ENCODE peak calls at places on chromosomes 2 and 18, in six cellular contexts. V is stimulated activated CD8-positive, alpha-beta memory T cell treated with anti-CD3 and anti-CD28 coated beads, Interleukin-4, amount 100 ng/mL, for 48 hours; F is fibroblast of pulmonary artery; O is hypothalamus; J is ACHN; Y is iPS-NIHi11. B is an unnamed sample.

GRCh38 chr2:128451084-128451483 is 132.4 kb upstream of the HS6ST1 start:
- DNase-seq in O (no peak), V (no peak), F (no peak), Y (no peak), J (no peak), B (no peak)

GRCh38 chr2:171317492-171318125 is 116.2 kb downstream of the METTL8 start:
- DNase-seq in V (no peak), F (no peak), Y (no peak), J (no peak), O (no peak), B (no peak)

GRCh38 chr2:160208662-160209229 is 8.7 kb upstream of the ITGB6 start:
- DNase-seq in J (peak), O (no peak), Y (no peak), F (no peak), V (no peak), B (no peak)

GRCh38 chr18:22822024-22822423 is 111.1 kb upstream of the RBBP8 start:
- DNase-seq in Y (peak), O (no peak), F (peak), V (no peak), J (peak), B (peak)

GRCh38 chr2:233139875-233140585 is 79.9 kb downstream of the INPP5D start:
- DNase-seq in Y (no peak), J (no peak), F (no peak), V (no peak), O (no peak), B (no peak)

GRCh38 chr2:46803911-46804670 is 111.5 kb downstream of the MCFD2 start:
- DNase-seq in Y (no peak), J (no peak), F (peak), O (no peak), V (peak), B (no peak)

GRCh38 chr2:235494716-235495372 is 1.0 kb downstream of the AGAP1 start:
- DNase-seq in J (peak), Y (peak), V (no peak), F (peak), O (no peak), B (peak)

GRCh38 chr2:160970052-160970846 is 190.0 kb upstream of the TANK start:
- DNase-seq in V (no peak), F (peak), O (no peak), J (peak), Y (peak), B (peak)

GRCh38 chr2:139386401-139386800 is 606.2 kb upstream of the NXPH2 start:
- DNase-seq in O (no peak), V (no peak), Y (no peak), F (no peak), J (no peak), B (no peak)

GRCh38 chr2:168620554-168620953 is 164.5 kb downstream of the CERS6 start:
- DNase-seq in Y (no peak), J (no peak), F (no peak), V (no peak), O (no peak), B (no peak)

GRCh38 chr2:165804719-165805118 is 10.7 kb upstream of the GALNT3 start:
- DNase-seq in Y (no peak), F (no peak), J (no peak), O (no peak), V (no peak), B (no peak)

GRCh38 chr2:31138037-31138962 is at the start of gene GALNT14:
- DNase-seq in Y (peak), F (peak), J (peak), V (peak), O (peak), B (peak)

GRCh38 chr2:65686928-65687521 is 254.6 kb upstream of the SPRED2 start:
- DNase-seq in V (no peak), F (no peak), J (no peak), Y (peak), O (no peak), B (no peak)

GRCh38 chr18:56459451-56459777 is 179.0 kb downstream of the TXNL1 start:
- DNase-seq in J (no peak), Y (no peak), V (no peak), O (no peak), F (peak), B (peak)

GRCh38 chr2:41930807-41931566 is 116.8 kb upstream of the PKDCC start:
- DNase-seq in V (no peak), F (no peak), J (peak), O (no peak), Y (no peak), B (no peak)

GRCh38 chr2:49044680-49045079 is 109.6 kb downstream of the FSHR start:
- DNase-seq in F (peak), J (peak), Y (peak), V (no peak), O (no peak), B (no peak)